ENCODE peak calls at places on chromosomes 4 and X, in seven cellular contexts. One of them, this sample, is unnamed.

GRCh38 chrX:41705042-41705441 is 16.3 kb downstream of the GPR34 start:
- DNase-seq in A549: no peak
- DNase-seq in HepG2: no peak
- DNase-seq in WTC11: no peak
- DNase-seq in IMR-90: no peak
- DNase-seq in GM12878: no peak
- DNase-seq in K562: no peak
- DNase-seq in this sample: no peak

GRCh38 chrX:11451133-11451532 is 157.9 kb downstream of the AMELX start:
- DNase-seq in A549: no peak
- DNase-seq in HepG2: no peak
- DNase-seq in WTC11: no peak
- DNase-seq in IMR-90: no peak
- DNase-seq in GM12878: no peak
- DNase-seq in K562: no peak
- DNase-seq in this sample: no peak

GRCh38 chrX:65920620-65921019 is 119.3 kb downstream of the VSIG4 start:
- DNase-seq in A549: no peak
- DNase-seq in HepG2: no peak
- DNase-seq in WTC11: no peak
- DNase-seq in IMR-90: no peak
- DNase-seq in GM12878: no peak
- DNase-seq in K562: no peak
- DNase-seq in this sample: no peak

GRCh38 chr4:152097371-152097770 is 336.6 kb upstream of the GATB start:
- DNase-seq in A549: no peak
- DNase-seq in HepG2: no peak
- DNase-seq in WTC11: no peak
- DNase-seq in IMR-90: no peak
- DNase-seq in GM12878: no peak
- DNase-seq in K562: no peak
- DNase-seq in this sample: no peak

GRCh38 chr4:185920171-185920570 is 108.2 kb upstream of the SORBS2 start:
- DNase-seq in A549: no peak
- DNase-seq in HepG2: peak
- DNase-seq in WTC11: no peak
- DNase-seq in IMR-90: no peak
- DNase-seq in GM12878: no peak
- DNase-seq in K562: no peak
- DNase-seq in this sample: no peak

GRCh38 chr4:169229571-169230028 is 41.2 kb downstream of the SH3RF1 start:
- DNase-seq in A549: peak
- DNase-seq in HepG2: no peak
- DNase-seq in WTC11: no peak
- DNase-seq in IMR-90: peak
- DNase-seq in GM12878: no peak
- DNase-seq in K562: no peak
- DNase-seq in this sample: no peak

GRCh38 chr4:159639924-159640323 is 537.0 kb downstream of the RAPGEF2 start:
- DNase-seq in A549: no peak
- DNase-seq in HepG2: no peak
- DNase-seq in WTC11: no peak
- DNase-seq in IMR-90: no peak
- DNase-seq in GM12878: no peak
- DNase-seq in K562: no peak
- DNase-seq in this sample: no peak

GRCh38 chr4:82017680-82018079 is 356.1 kb downstream of the HNRNPD start:
- DNase-seq in A549: peak
- DNase-seq in HepG2: peak
- DNase-seq in WTC11: no peak
- DNase-seq in IMR-90: peak
- DNase-seq in GM12878: no peak
- DNase-seq in K562: peak
- DNase-seq in this sample: no peak

GRCh38 chrX:16196829-16197228 is 29.5 kb downstream of the MAGEB17 start:
- DNase-seq in A549: no peak
- DNase-seq in HepG2: no peak
- DNase-seq in WTC11: no peak
- DNase-seq in IMR-90: no peak
- DNase-seq in GM12878: no peak
- DNase-seq in K562: peak
- DNase-seq in this sample: no peak

GRCh38 chr4:82691431-82691830 is 107.2 kb downstream of the SCD5 start:
- DNase-seq in A549: no peak
- DNase-seq in HepG2: no peak
- DNase-seq in WTC11: no peak
- DNase-seq in IMR-90: no peak
- DNase-seq in GM12878: no peak
- DNase-seq in K562: no peak
- DNase-seq in this sample: no peak

GRCh38 chrX:120310861-120311631 is at the start of gene TMEM255A:
- DNase-seq in A549: peak
- DNase-seq in HepG2: no peak
- DNase-seq in WTC11: peak
- DNase-seq in IMR-90: no peak
- DNase-seq in GM12878: no peak
- DNase-seq in K562: no peak
- DNase-seq in this sample: peak

GRCh38 chrX:150365953-150366911 is 3.1 kb downstream of the MAMLD1 start:
- DNase-seq in A549: peak
- DNase-seq in HepG2: no peak
- DNase-seq in WTC11: peak
- DNase-seq in IMR-90: peak
- DNase-seq in GM12878: no peak
- DNase-seq in K562: peak
- DNase-seq in this sample: no peak

GRCh38 chrX:105313596-105313995 is 93.1 kb upstream of the TEX13A start:
- DNase-seq in A549: no peak
- DNase-seq in HepG2: no peak
- DNase-seq in WTC11: no peak
- DNase-seq in IMR-90: no peak
- DNase-seq in GM12878: no peak
- DNase-seq in K562: no peak
- DNase-seq in this sample: no peak

GRCh38 chrX:133645251-133645650 is 230.0 kb upstream of the GPC4 start:
- DNase-seq in A549: no peak
- DNase-seq in HepG2: no peak
- DNase-seq in WTC11: no peak
- DNase-seq in IMR-90: peak
- DNase-seq in GM12878: no peak
- DNase-seq in K562: no peak
- DNase-seq in this sample: no peak

GRCh38 chr4:122739174-122739573 is 6.7 kb downstream of the BBS12 start:
- DNase-seq in A549: no peak
- DNase-seq in HepG2: no peak
- DNase-seq in WTC11: no peak
- DNase-seq in IMR-90: peak
- DNase-seq in GM12878: no peak
- DNase-seq in K562: no peak
- DNase-seq in this sample: no peak

GRCh38 chr4:177441061-177441802 is 1.0 kb downstream of the AGA start:
- DNase-seq in A549: peak
- DNase-seq in HepG2: peak
- DNase-seq in WTC11: no peak
- DNase-seq in IMR-90: peak
- DNase-seq in GM12878: peak
- DNase-seq in K562: peak
- DNase-seq in this sample: peak

GRCh38 chr4:185082549-185082948 is 60.5 kb upstream of the SLC25A4 start:
- DNase-seq in A549: no peak
- DNase-seq in HepG2: no peak
- DNase-seq in WTC11: no peak
- DNase-seq in IMR-90: no peak
- DNase-seq in GM12878: no peak
- DNase-seq in K562: no peak
- DNase-seq in this sample: no peak

GRCh38 chr4:8745036-8745827 is 126.4 kb downstream of the HMX1 start:
- DNase-seq in A549: no peak
- DNase-seq in HepG2: no peak
- DNase-seq in WTC11: no peak
- DNase-seq in IMR-90: no peak
- DNase-seq in GM12878: no peak
- DNase-seq in K562: no peak
- DNase-seq in this sample: peak

GRCh38 chr4:140156529-140157171 is 2.7 kb upstream of the MAML3 start:
- DNase-seq in A549: no peak
- DNase-seq in HepG2: no peak
- DNase-seq in WTC11: no peak
- DNase-seq in IMR-90: no peak
- DNase-seq in GM12878: peak
- DNase-seq in K562: no peak
- DNase-seq in this sample: no peak

GRCh38 chr4:40699648-40700047 is 50.1 kb upstream of the NSUN7 start:
- DNase-seq in A549: no peak
- DNase-seq in HepG2: no peak
- DNase-seq in WTC11: no peak
- DNase-seq in IMR-90: peak
- DNase-seq in GM12878: no peak
- DNase-seq in K562: no peak
- DNase-seq in this sample: no peak

GRCh38 chrX:119398974-119399771 is at the start of gene SLC25A43:
- DNase-seq in A549: peak
- DNase-seq in HepG2: no peak
- DNase-seq in WTC11: peak
- DNase-seq in IMR-90: no peak
- DNase-seq in GM12878: no peak
- DNase-seq in K562: peak
- DNase-seq in this sample: peak

GRCh38 chr4:176242764-176243347 is 26.2 kb downstream of the ASB5 start:
- DNase-seq in A549: no peak
- DNase-seq in HepG2: no peak
- DNase-seq in WTC11: no peak
- DNase-seq in IMR-90: no peak
- DNase-seq in GM12878: no peak
- DNase-seq in K562: no peak
- DNase-seq in this sample: no peak

DNA sequence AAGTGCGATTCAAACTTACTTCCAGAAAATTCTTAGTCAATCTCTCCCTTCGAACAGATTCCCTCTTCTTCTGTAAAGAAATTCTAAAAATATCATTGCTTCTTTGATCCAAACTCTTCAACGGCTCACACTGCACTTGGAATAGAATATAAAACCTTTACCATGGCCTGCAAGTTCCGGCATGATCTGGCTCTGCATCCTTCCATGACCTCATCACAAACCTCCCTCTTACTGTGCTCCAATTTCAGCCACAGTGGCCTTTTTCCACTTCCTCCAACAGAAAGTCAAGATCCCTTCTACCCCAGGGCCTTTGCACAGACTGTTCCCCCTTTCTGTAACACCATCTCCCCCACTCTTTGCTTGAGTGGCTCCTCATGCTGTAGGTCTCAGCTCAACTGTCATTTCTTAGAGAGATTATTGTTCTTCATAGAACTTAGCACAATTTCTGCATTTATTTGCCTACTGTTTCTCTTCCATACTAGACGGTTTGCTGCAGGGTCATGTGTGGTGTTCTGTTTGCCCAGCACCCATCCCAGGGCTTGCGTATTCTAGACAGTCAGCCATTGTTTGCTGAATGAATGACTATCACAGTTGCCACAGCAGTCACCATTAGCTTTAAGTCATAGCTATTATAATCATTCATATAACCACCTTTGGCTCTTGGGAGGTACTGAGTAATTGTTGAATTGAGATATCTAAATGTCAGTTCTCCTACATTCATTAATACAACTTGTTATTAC is 1.9 kb upstream of the STOX2 start:
- DNase-seq in A549: no peak
- DNase-seq in HepG2: no peak
- DNase-seq in WTC11: no peak
- DNase-seq in IMR-90: no peak
- DNase-seq in GM12878: no peak
- DNase-seq in K562: no peak
- DNase-seq in this sample: no peak
- TF ChIP-seq USF2 in A549: no peak
- TF ChIP-seq USF2 in HepG2: no peak
- TF ChIP-seq USF2 in WTC11: no peak
- TF ChIP-seq USF2 in IMR-90: no peak
- TF ChIP-seq USF2 in GM12878: no peak
- TF ChIP-seq USF2 in K562: no peak
- TF ChIP-seq USF2 in this sample: no peak

GRCh38 chr4:16670726-16671125 is 227.7 kb downstream of the LDB2 start:
- DNase-seq in A549: no peak
- DNase-seq in HepG2: no peak
- DNase-seq in WTC11: no peak
- DNase-seq in IMR-90: no peak
- DNase-seq in GM12878: no peak
- DNase-seq in K562: no peak
- DNase-seq in this sample: no peak
- TF ChIP-seq USF2 in A549: no peak
- TF ChIP-seq USF2 in HepG2: no peak
- TF ChIP-seq USF2 in WTC11: no peak
- TF ChIP-seq USF2 in IMR-90: no peak
- TF ChIP-seq USF2 in GM12878: no peak
- TF ChIP-seq USF2 in K562: no peak
- TF ChIP-seq USF2 in this sample: no peak

DNA sequence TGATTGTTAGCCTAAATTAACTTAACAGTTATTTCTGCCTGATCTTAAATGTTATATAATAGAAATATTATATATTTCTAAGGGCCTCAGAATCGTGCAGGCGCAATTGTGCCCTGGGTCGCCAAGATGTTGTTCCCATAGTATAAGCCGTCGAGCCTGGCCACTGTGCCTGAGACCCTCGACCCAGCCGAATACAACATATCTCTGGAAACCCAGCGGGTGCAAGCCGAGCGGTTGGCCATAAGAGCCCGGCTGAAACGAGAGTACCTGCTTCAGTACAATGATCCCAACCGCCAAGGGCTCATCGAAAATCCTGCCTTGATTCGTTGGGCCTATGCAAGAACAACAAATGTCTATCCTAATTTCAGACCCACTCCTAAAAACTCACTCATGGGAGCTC is 549.8 kb downstream of the KCTD8 start:
- DNase-seq in A549: no peak
- DNase-seq in HepG2: no peak
- DNase-seq in WTC11: no peak
- DNase-seq in IMR-90: no peak
- DNase-seq in GM12878: no peak
- DNase-seq in K562: no peak
- DNase-seq in this sample: no peak
- TF ChIP-seq USF2 in A549: no peak
- TF ChIP-seq USF2 in HepG2: no peak
- TF ChIP-seq USF2 in WTC11: no peak
- TF ChIP-seq USF2 in IMR-90: no peak
- TF ChIP-seq USF2 in GM12878: no peak
- TF ChIP-seq USF2 in K562: no peak
- TF ChIP-seq USF2 in this sample: no peak

DNA sequence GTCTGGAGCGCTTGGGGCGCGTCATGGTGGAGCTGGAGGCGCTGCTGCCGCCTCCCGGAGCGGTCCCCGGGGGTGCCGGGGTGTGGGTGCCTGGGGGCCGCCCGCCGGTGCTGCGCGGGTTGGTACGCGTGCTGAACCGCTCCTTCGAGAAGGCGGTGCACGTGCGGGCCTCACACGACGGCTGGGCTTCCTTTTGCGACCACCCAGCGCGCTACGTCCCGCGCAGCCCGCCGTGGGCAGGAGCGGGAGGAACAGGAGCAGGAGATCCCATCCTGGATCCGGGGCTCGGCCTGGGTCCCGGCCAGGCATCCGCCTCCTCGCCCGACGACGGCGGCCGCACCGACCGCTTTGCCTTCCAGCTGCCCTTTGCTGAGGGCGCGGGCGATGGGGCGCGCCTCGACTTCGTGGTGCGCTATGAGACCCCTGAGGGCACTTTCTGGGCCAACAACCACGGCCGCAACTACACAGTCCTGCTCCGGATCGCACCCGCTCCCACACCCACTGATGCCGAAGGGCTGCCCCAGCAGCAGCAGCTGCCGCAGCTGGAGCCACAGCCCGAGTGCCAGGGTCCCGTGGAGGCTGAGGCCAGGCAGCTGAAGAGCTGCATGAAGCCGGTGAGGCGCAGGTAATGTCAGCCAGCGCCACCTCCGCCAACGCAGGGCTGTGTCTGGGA is 792 bp downstream of the PPP1R3F start:
- DNase-seq in A549: peak
- DNase-seq in HepG2: no peak
- DNase-seq in WTC11: peak
- DNase-seq in IMR-90: no peak
- DNase-seq in GM12878: no peak
- DNase-seq in K562: no peak
- DNase-seq in this sample: peak
- TF ChIP-seq USF2 in A549: no peak
- TF ChIP-seq USF2 in HepG2: no peak
- TF ChIP-seq USF2 in WTC11: no peak
- TF ChIP-seq USF2 in IMR-90: no peak
- TF ChIP-seq USF2 in GM12878: no peak
- TF ChIP-seq USF2 in K562: no peak
- TF ChIP-seq USF2 in this sample: no peak